ENCODE peak calls at places on chromosomes 7 and 10, in five cellular contexts. One of them, this sample, is unnamed.

GRCh38 chr7:117780832-117781231 is 92.4 kb downstream of the CTTNBP2 start:
- DNase-seq in psoas muscle: no peak
- DNase-seq in SK-MEL-5: peak; percentile 58
- DNase-seq in NCI-H1417: no peak
- DNase-seq in cardiac septum: no peak
- DNase-seq in this sample: peak; percentile 51

GRCh38 chr7:94338921-94339371 is 55.7 kb upstream of the COL1A2 start:
- DNase-seq in cardiac septum: no peak
- DNase-seq in NCI-H1417: no peak
- DNase-seq in psoas muscle: no peak
- DNase-seq in SK-MEL-5: no peak
- DNase-seq in this sample: no peak

GRCh38 chr10:126598009-126598408 is 72.5 kb downstream of the C10orf90 start:
- DNase-seq in psoas muscle: no peak
- DNase-seq in cardiac septum: no peak
- DNase-seq in SK-MEL-5: peak; percentile 81
- DNase-seq in NCI-H1417: no peak
- DNase-seq in this sample: peak; percentile 78

GRCh38 chr7:127822822-127823508 is 171.0 kb downstream of the SND1 start:
- DNase-seq in NCI-H1417: peak; percentile 14
- DNase-seq in SK-MEL-5: no peak
- DNase-seq in cardiac septum: no peak
- DNase-seq in psoas muscle: no peak
- DNase-seq in this sample: no peak

GRCh38 chr10:23081156-23081833 is 14.1 kb upstream of the MSRB2 start:
- DNase-seq in SK-MEL-5: no peak
- DNase-seq in cardiac septum: no peak
- DNase-seq in psoas muscle: no peak
- DNase-seq in NCI-H1417: no peak
- DNase-seq in this sample: no peak

GRCh38 chr7:74289018-74289659 is at the start of gene CLIP2:
- DNase-seq in psoas muscle: peak; percentile 85
- DNase-seq in cardiac septum: peak; percentile 89
- DNase-seq in NCI-H1417: peak; percentile 88
- DNase-seq in SK-MEL-5: peak; percentile 73
- DNase-seq in this sample: peak; percentile 59

GRCh38 chr10:70846795-70847194 is 31.0 kb downstream of the SGPL1 start:
- DNase-seq in SK-MEL-5: no peak
- DNase-seq in NCI-H1417: no peak
- DNase-seq in psoas muscle: no peak
- DNase-seq in cardiac septum: no peak
- DNase-seq in this sample: no peak

GRCh38 chr10:13722747-13723657 is 136.2 kb downstream of the PRPF18 start:
- DNase-seq in NCI-H1417: no peak
- DNase-seq in psoas muscle: no peak
- DNase-seq in SK-MEL-5: no peak
- DNase-seq in cardiac septum: no peak
- DNase-seq in this sample: no peak

GRCh38 chr10:6191569-6191968 is 11.2 kb upstream of the PFKFB3 start:
- DNase-seq in SK-MEL-5: no peak
- DNase-seq in psoas muscle: no peak
- DNase-seq in cardiac septum: no peak
- DNase-seq in NCI-H1417: no peak
- DNase-seq in this sample: no peak

GRCh38 chr7:72446131-72446530 is 34.0 kb upstream of the CALN1 start:
- DNase-seq in psoas muscle: no peak
- DNase-seq in SK-MEL-5: no peak
- DNase-seq in NCI-H1417: no peak
- DNase-seq in cardiac septum: no peak
- DNase-seq in this sample: no peak

GRCh38 chr7:25382869-25383268 is 154.6 kb upstream of the NPVF start:
- DNase-seq in NCI-H1417: no peak
- DNase-seq in psoas muscle: no peak
- DNase-seq in SK-MEL-5: no peak
- DNase-seq in cardiac septum: no peak
- DNase-seq in this sample: no peak

GRCh38 chr10:13272164-13272571 is 27.7 kb downstream of the PHYH start:
- DNase-seq in cardiac septum: peak; percentile 66
- DNase-seq in psoas muscle: peak; percentile 48
- DNase-seq in SK-MEL-5: peak; percentile 7
- DNase-seq in NCI-H1417: no peak
- DNase-seq in this sample: peak; percentile 88

GRCh38 chr7:95632609-95633008 is 36.3 kb upstream of the PDK4 start:
- DNase-seq in psoas muscle: no peak
- DNase-seq in NCI-H1417: no peak
- DNase-seq in cardiac septum: no peak
- DNase-seq in SK-MEL-5: no peak
- DNase-seq in this sample: no peak

GRCh38 chr10:87545783-87546182 is 41.1 kb downstream of the MINPP1 start:
- DNase-seq in psoas muscle: no peak
- DNase-seq in NCI-H1417: no peak
- DNase-seq in cardiac septum: no peak
- DNase-seq in SK-MEL-5: no peak
- DNase-seq in this sample: no peak